ENCODE peak calls at places on chromosomes 5 and 9, in five cellular contexts. One of them, this sample, is unnamed.

GRCh38 chr9:16291921-16292320 is 578.5 kb downstream of the BNC2 start:
- DNase-seq in NAMALWA: no peak
- DNase-seq in CD8-positive, alpha-beta memory T cell: no peak
- DNase-seq in fibroblast of mammary gland: no peak
- DNase-seq in sciatic nerve: no peak
- DNase-seq in this sample: no peak

GRCh38 chr9:117887383-117887782 is 183.2 kb downstream of the TLR4 start:
- DNase-seq in CD8-positive, alpha-beta memory T cell: no peak
- DNase-seq in sciatic nerve: no peak
- DNase-seq in NAMALWA: no peak
- DNase-seq in fibroblast of mammary gland: no peak
- DNase-seq in this sample: no peak

GRCh38 chr5:132055808-132056609 is 4.4 kb upstream of the IL3 start:
- DNase-seq in NAMALWA: no peak
- DNase-seq in sciatic nerve: no peak
- DNase-seq in CD8-positive, alpha-beta memory T cell: peak
- DNase-seq in fibroblast of mammary gland: no peak
- DNase-seq in this sample: peak

GRCh38 chr5:10875201-10875768 is 114.3 kb upstream of the DAP start:
- DNase-seq in fibroblast of mammary gland: no peak
- DNase-seq in CD8-positive, alpha-beta memory T cell: no peak
- DNase-seq in NAMALWA: no peak
- DNase-seq in sciatic nerve: no peak
- DNase-seq in this sample: no peak

GRCh38 chr9:101628173-101628572 is 33.4 kb upstream of the PPP3R2 start:
- DNase-seq in sciatic nerve: no peak
- DNase-seq in CD8-positive, alpha-beta memory T cell: no peak
- DNase-seq in NAMALWA: no peak
- DNase-seq in fibroblast of mammary gland: peak
- DNase-seq in this sample: no peak

GRCh38 chr5:173547579-173547978 is 68.9 kb downstream of the BOD1 start:
- DNase-seq in NAMALWA: no peak
- DNase-seq in CD8-positive, alpha-beta memory T cell: no peak
- DNase-seq in fibroblast of mammary gland: peak
- DNase-seq in sciatic nerve: no peak
- DNase-seq in this sample: no peak

GRCh38 chr5:115098041-115098702 is 71.5 kb downstream of the TRIM36 start:
- DNase-seq in CD8-positive, alpha-beta memory T cell: no peak
- DNase-seq in fibroblast of mammary gland: peak
- DNase-seq in sciatic nerve: no peak
- DNase-seq in NAMALWA: peak
- DNase-seq in this sample: no peak

GRCh38 chr5:23139338-23140171 is 286.4 kb upstream of the CDH12 start:
- DNase-seq in fibroblast of mammary gland: peak
- DNase-seq in NAMALWA: peak
- DNase-seq in sciatic nerve: no peak
- DNase-seq in CD8-positive, alpha-beta memory T cell: no peak
- DNase-seq in this sample: no peak

GRCh38 chr5:59955241-59955640 is 61.7 kb upstream of the PDE4D start:
- DNase-seq in fibroblast of mammary gland: no peak
- DNase-seq in sciatic nerve: no peak
- DNase-seq in CD8-positive, alpha-beta memory T cell: no peak
- DNase-seq in NAMALWA: no peak
- DNase-seq in this sample: no peak

GRCh38 chr9:81848472-81848871 is 79.8 kb upstream of the SPATA31D4 start:
- DNase-seq in sciatic nerve: no peak
- DNase-seq in NAMALWA: no peak
- DNase-seq in fibroblast of mammary gland: peak
- DNase-seq in CD8-positive, alpha-beta memory T cell: no peak
- DNase-seq in this sample: no peak

GRCh38 chr5:155700333-155700732 is 626.6 kb upstream of the SGCD start:
- DNase-seq in sciatic nerve: no peak
- DNase-seq in fibroblast of mammary gland: no peak
- DNase-seq in NAMALWA: peak
- DNase-seq in CD8-positive, alpha-beta memory T cell: peak
- DNase-seq in this sample: no peak

GRCh38 chr5:14374100-14374499 is 207.5 kb upstream of the OTULINL start:
- DNase-seq in fibroblast of mammary gland: no peak
- DNase-seq in NAMALWA: no peak
- DNase-seq in sciatic nerve: no peak
- DNase-seq in CD8-positive, alpha-beta memory T cell: no peak
- DNase-seq in this sample: no peak

GRCh38 chr5:43315262-43315661 is 2.0 kb upstream of the HMGCS1 start:
- DNase-seq in fibroblast of mammary gland: peak
- DNase-seq in sciatic nerve: no peak
- DNase-seq in NAMALWA: no peak
- DNase-seq in CD8-positive, alpha-beta memory T cell: no peak
- DNase-seq in this sample: no peak

GRCh38 chr5:45521067-45521466 is 175.1 kb downstream of the HCN1 start:
- DNase-seq in NAMALWA: peak
- DNase-seq in CD8-positive, alpha-beta memory T cell: no peak
- DNase-seq in sciatic nerve: no peak
- DNase-seq in fibroblast of mammary gland: peak
- DNase-seq in this sample: no peak

GRCh38 chr9:131578778-131579504 is 33.6 kb downstream of the PRRT1B start:
- DNase-seq in sciatic nerve: no peak
- DNase-seq in NAMALWA: no peak
- DNase-seq in CD8-positive, alpha-beta memory T cell: peak
- DNase-seq in fibroblast of mammary gland: no peak
- DNase-seq in this sample: peak

GRCh38 chr9:21559402-21560280 is 77.5 kb upstream of the IFNE start:
- DNase-seq in sciatic nerve: peak
- DNase-seq in NAMALWA: no peak
- DNase-seq in fibroblast of mammary gland: peak
- DNase-seq in CD8-positive, alpha-beta memory T cell: peak
- DNase-seq in this sample: peak

GRCh38 chr9:112369817-112370216 is 10.1 kb upstream of the HSDL2 start:
- DNase-seq in sciatic nerve: no peak
- DNase-seq in NAMALWA: no peak
- DNase-seq in fibroblast of mammary gland: no peak
- DNase-seq in CD8-positive, alpha-beta memory T cell: no peak
- DNase-seq in this sample: no peak

GRCh38 chr5:137531266-137531665 is 32.1 kb upstream of the SPOCK1 start:
- DNase-seq in sciatic nerve: no peak
- DNase-seq in CD8-positive, alpha-beta memory T cell: no peak
- DNase-seq in fibroblast of mammary gland: no peak
- DNase-seq in NAMALWA: no peak
- DNase-seq in this sample: no peak

GRCh38 chr5:67031689-67032088 is 164.9 kb downstream of the CD180 start:
- DNase-seq in sciatic nerve: no peak
- DNase-seq in NAMALWA: no peak
- DNase-seq in CD8-positive, alpha-beta memory T cell: no peak
- DNase-seq in fibroblast of mammary gland: no peak
- DNase-seq in this sample: no peak

This sample was measured in posterior vena cava.